ENCODE peak calls at places on chromosomes 6 and 20, in ten cellular contexts. K is testis, M is sigmoid colon, U is uterus, W is AG04449, J is left ventricle myocardium inferior, P is GM06990, Y is colonic mucosa, L is fibroblast of lung, B is adrenal gland. R is an unnamed sample.

GRCh38 chr6:5763407-5763806 is 243.3 kb downstream of the NRN1 start:
- DNase-seq in K (no peak), M (no peak), U (no peak), W (no peak), J (no peak), P (no peak), Y (no peak), L (peak; percentile 36), B (no peak), R (no peak)

GRCh38 chr6:133183691-133184090 is 57.5 kb upstream of the EYA4 start:
- DNase-seq in K (no peak), M (no peak), U (no peak), W (no peak), J (no peak), P (no peak), Y (no peak), L (no peak), B (no peak), R (no peak)

GRCh38 chr6:78308025-78308424 is 559.3 kb upstream of the IRAK1BP1 start:
- DNase-seq in K (no peak), M (no peak), U (no peak), W (no peak), J (no peak), P (no peak), Y (no peak), L (no peak), B (no peak), R (no peak)

GRCh38 chr6:3343089-3343901 is 84.5 kb downstream of the PSMG4 start:
- DNase-seq in K (no peak), M (no peak), U (no peak), W (no peak), J (no peak), P (no peak), Y (no peak), L (no peak), B (no peak), R (no peak)

GRCh38 chr20:53281557-53282117 is 309.5 kb downstream of the TSHZ2 start:
- DNase-seq in K (no peak), M (no peak), U (no peak), W (no peak), J (no peak), P (no peak), Y (no peak), L (no peak), B (no peak), R (no peak)

GRCh38 chr6:118207947-118208346 is 300.9 kb downstream of the SLC35F1 start:
- DNase-seq in K (no peak), M (no peak), U (no peak), W (no peak), J (no peak), P (no peak), Y (no peak), L (no peak), B (no peak), R (no peak)

GRCh38 chr6:17842934-17843821 is 136.5 kb upstream of the NUP153 start:
- DNase-seq in K (no peak), M (no peak), U (no peak), W (no peak), J (no peak), P (no peak), Y (peak; percentile 45), L (peak; percentile 30), B (no peak), R (no peak)

GRCh38 chr6:53795702-53796450 is 1.1 kb downstream of the LRRC1 start:
- DNase-seq in K (peak; percentile 57), M (peak; percentile 83), U (peak; percentile 22), W (no peak), J (peak; percentile 29), P (peak; percentile 30), Y (peak; percentile 77), L (peak; percentile 47), B (peak; percentile 59), R (no peak)

GRCh38 chr20:1858859-1859258 is 36.3 kb upstream of the SIRPA start:
- DNase-seq in K (no peak), M (no peak), U (no peak), W (no peak), J (no peak), P (no peak), Y (no peak), L (peak; percentile 67), B (no peak), R (no peak)

GRCh38 chr6:125872259-125872921 is 81.6 kb downstream of the NCOA7 start:
- DNase-seq in K (no peak), M (no peak), U (no peak), W (no peak), J (no peak), P (no peak), Y (no peak), L (peak; percentile 56), B (no peak), R (no peak)

GRCh38 chr6:136228811-136229210 is 21.3 kb downstream of the MTFR2 start:
- DNase-seq in K (no peak), M (no peak), U (no peak), W (no peak), J (no peak), P (no peak), Y (no peak), L (no peak), B (no peak), R (no peak)

GRCh38 chr6:29016559-29017427 is 11.7 kb upstream of the ZNF311 start:
- DNase-seq in K (peak; percentile 94), M (peak; percentile 86), U (peak; percentile 85), W (no peak), J (peak; percentile 63), P (peak; percentile 77), Y (peak; percentile 92), L (peak; percentile 66), B (peak; percentile 78), R (peak; percentile 62)

DNA sequence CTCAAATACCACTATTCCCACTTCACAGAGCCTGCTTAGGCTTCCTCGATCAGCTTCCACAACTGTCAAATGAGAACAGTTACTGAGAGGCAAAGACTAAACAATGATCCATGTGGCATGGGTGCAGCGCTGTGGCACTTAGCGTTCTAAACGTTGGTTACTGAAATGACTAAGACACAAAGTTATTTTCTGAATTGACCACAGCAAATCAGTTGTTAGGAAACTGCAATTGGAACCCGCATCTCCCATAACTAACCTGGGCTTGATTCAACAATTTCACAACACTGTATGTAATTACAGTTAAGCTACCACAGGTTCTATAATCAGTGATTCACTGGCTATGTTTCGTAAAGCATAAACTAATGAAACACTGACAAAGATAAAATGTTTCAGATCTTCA is 12.6 kb downstream of the WDR27 start:
- DNase-seq in K (no peak), M (no peak), U (no peak), W (no peak), J (no peak), P (no peak), Y (no peak), L (peak; percentile 95), B (no peak), R (no peak)
- TF ChIP-seq CTCF in K (no peak), M (no peak), U (no peak), W (no peak), J (no peak), P (no peak), Y (no peak), L (no peak), B (no peak), R (no peak)

GRCh38 chr6:158799051-158799792 is 19.9 kb downstream of the EZR start:
- DNase-seq in K (no peak), M (no peak), U (peak; percentile 48), W (no peak), J (no peak), P (no peak), Y (peak; percentile 70), L (peak; percentile 74), B (peak; percentile 87), R (peak; percentile 87)

GRCh38 chr6:158807515-158808441 is 11.4 kb downstream of the EZR start:
- DNase-seq in K (no peak), M (no peak), U (no peak), W (no peak), J (no peak), P (no peak), Y (no peak), L (no peak), B (no peak), R (no peak)

GRCh38 chr6:158805698-158806373 is 13.3 kb downstream of the EZR start:
- DNase-seq in K (no peak), M (no peak), U (no peak), W (no peak), J (no peak), P (no peak), Y (no peak), L (no peak), B (no peak), R (no peak)

GRCh38 chr6:158801655-158802294 is 17.4 kb downstream of the EZR start:
- DNase-seq in K (no peak), M (no peak), U (no peak), W (no peak), J (peak; percentile 70), P (no peak), Y (peak; percentile 83), L (no peak), B (no peak), R (no peak)

DNA sequence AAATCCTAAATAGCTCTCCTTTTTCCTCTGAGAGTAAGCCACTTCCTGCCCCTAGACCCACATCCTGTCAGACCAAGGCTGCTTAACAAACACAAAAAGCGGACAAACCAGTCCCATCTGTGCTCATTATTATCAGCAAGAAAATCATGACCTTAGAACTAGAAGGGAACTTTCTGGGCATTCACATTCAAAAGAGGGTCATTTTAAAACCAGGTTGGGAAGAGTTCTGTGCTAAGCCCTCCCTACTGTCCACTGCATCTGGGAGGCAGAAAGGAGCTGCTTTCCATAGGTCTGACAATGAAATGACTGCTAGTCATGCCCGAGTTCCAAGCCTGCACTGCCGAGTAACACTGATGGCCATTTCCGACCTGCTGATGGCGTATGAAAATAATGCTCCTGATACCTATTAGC is 15.4 kb downstream of the EZR start:
- DNase-seq in K (no peak), M (no peak), U (no peak), W (no peak), J (no peak), P (peak; percentile 50), Y (no peak), L (peak; percentile 50), B (no peak), R (peak; percentile 72)
- H3K4me3 ChIP-seq in K (no peak overlapping the region), M (no peak overlapping the region), U (no peak overlapping the region), W (no peak overlapping the region), J (peak overlapping the region; percentile 24), P (peak overlapping the region; percentile 55), Y (no peak overlapping the region), L (no peak overlapping the region), B (no peak overlapping the region), R (peak overlapping the region; percentile 35)

GRCh38 chr20:23125625-23126191 is 39.6 kb upstream of the CD93 start:
- DNase-seq in K (peak; percentile 35), M (peak; percentile 78), U (no peak), W (peak; percentile 14), J (peak; percentile 46), P (no peak), Y (no peak), L (peak; percentile 18), B (peak; percentile 45), R (no peak)
- TF ChIP-seq CTCF in K (no peak), M (no peak), U (no peak), W (no peak), J (no peak), P (no peak), Y (no peak), L (no peak), B (no peak), R (no peak)

DNA sequence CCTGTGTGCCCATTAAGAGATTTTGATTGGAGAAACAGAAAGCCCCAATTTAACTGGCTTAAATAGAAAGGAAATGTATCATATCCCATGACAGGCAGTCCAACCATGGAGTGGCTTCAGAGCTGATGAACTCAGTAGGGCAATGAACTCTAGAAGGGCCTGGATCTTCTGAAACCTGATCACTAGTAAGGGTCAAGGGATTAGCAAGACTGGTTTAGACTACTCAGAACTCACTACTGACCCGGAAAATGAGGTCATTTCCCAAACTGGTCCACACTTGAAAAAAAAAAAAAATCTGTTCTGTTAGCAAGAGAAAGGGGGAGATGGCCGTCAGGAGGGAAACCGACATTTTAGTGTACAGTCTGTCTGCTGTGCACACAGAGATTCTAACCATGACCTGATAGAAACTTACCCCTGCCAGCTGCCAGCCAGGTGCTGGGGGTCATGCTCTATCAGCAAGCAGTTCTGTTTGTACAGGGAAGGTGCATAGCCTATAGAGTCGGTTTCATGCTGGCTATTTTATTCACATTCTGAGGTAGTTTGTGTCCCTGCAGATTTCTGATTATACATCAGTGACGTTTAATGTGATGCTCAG is 262.4 kb upstream of the AGPAT4 start:
- DNase-seq in K (no peak), M (no peak), U (no peak), W (no peak), J (no peak), P (peak; percentile 38), Y (no peak), L (no peak), B (no peak), R (no peak)
- H3K4me3 ChIP-seq in K (no peak overlapping the region), M (no peak overlapping the region), U (no peak overlapping the region), W (no peak overlapping the region), J (no peak overlapping the region), P (no peak overlapping the region), Y (no peak overlapping the region), L (no peak overlapping the region), B (no peak overlapping the region), R (no peak overlapping the region)

R was measured in LNCaP clone FGC.